ENCODE peak calls at places on chromosomes 1 and 21, in eight cellular contexts. O is H1, W is transverse colon, G is GM23338, S is GM12878, N is esophagus muscularis mucosa, J is prostate gland, Q is endothelial cell of umbilical vein. C is an unnamed sample. For H3K4me1, the result is how much of the 10 kb centered on the place peaks cover.

GRCh38 chr1:223716302-223716862 is 4.0 kb downstream of the CAPN2 start:
- DNase-seq in S (peak), Q (no peak), N (no peak), W (peak), O (no peak), G (no peak), J (no peak), C (no peak)

GRCh38 chr1:153431928-153432327 is 15.6 kb downstream of the S100A7A start:
- DNase-seq in O (peak), J (no peak), G (no peak), N (peak), Q (no peak), S (no peak), W (no peak), C (no peak)

GRCh38 chr1:220410681-220411080 is 117.3 kb upstream of the MARK1 start:
- DNase-seq in G (no peak), J (no peak), W (no peak), N (no peak), Q (no peak), O (no peak), S (no peak), C (no peak)

GRCh38 chr1:18041685-18042355 is 65.8 kb upstream of the IGSF21 start:
- DNase-seq in W (no peak), Q (no peak), N (no peak), O (peak), J (no peak), S (no peak), G (peak), C (no peak)

GRCh38 chr1:166682588-166682987 is 156.7 kb upstream of the POGK start:
- DNase-seq in S (no peak), J (no peak), N (no peak), W (no peak), G (no peak), Q (no peak), O (no peak), C (no peak)

GRCh38 chr1:12472798-12473551 is 145.0 kb downstream of the DHRS3 start:
- DNase-seq in J (no peak), O (no peak), W (peak), S (no peak), G (no peak), Q (no peak), N (no peak), C (no peak)

GRCh38 chr1:115373305-115373704 is 35.3 kb upstream of the NGF start:
- DNase-seq in G (no peak), W (no peak), N (no peak), O (no peak), S (no peak), Q (no peak), J (no peak), C (no peak)

GRCh38 chr1:111140680-111140967 is 601 bp downstream of the CEPT1 start:
- DNase-seq in N (no peak), S (no peak), Q (peak), J (peak), G (peak), O (no peak), W (peak), C (no peak)

GRCh38 chr1:218499021-218499691 is 154.0 kb downstream of the TGFB2 start:
- DNase-seq in N (no peak), O (no peak), G (no peak), Q (peak), J (no peak), S (no peak), W (no peak), C (no peak)

GRCh38 chr1:93076268-93076667 is 2.8 kb upstream of the MTF2 start:
- DNase-seq in O (no peak), Q (no peak), J (no peak), G (no peak), W (no peak), S (no peak), N (no peak), C (no peak)

GRCh38 chr1:198943484-198943883 is 304.6 kb downstream of the PTPRC start:
- DNase-seq in G (no peak), W (no peak), S (no peak), Q (no peak), J (no peak), O (no peak), N (no peak), C (no peak)

GRCh38 chr1:12591267-12591938 is 26.6 kb downstream of the DHRS3 start:
- DNase-seq in N (no peak), O (no peak), Q (no peak), W (peak), G (no peak), S (no peak), J (peak), C (peak)

GRCh38 chr1:68459796-68460195 is 10.0 kb upstream of the RPE65 start:
- DNase-seq in G (no peak), N (no peak), S (no peak), Q (peak), W (no peak), O (no peak), J (no peak), C (no peak)

GRCh38 chr21:26280715-26281310 is 110.2 kb upstream of the APP start:
- DNase-seq in S (no peak), W (no peak), N (no peak), J (no peak), G (peak), Q (no peak), O (no peak), C (no peak)

GRCh38 chr21:37568415-37568814 is 201.8 kb downstream of the DYRK1A start:
- DNase-seq in J (no peak), Q (no peak), W (no peak), S (no peak), G (no peak), N (no peak), O (no peak), C (peak)

GRCh38 chr1:183841550-183841949 is 36.6 kb downstream of the RGL1 start:
- DNase-seq in O (no peak), S (peak), J (no peak), Q (no peak), W (no peak), G (no peak), N (no peak), C (no peak)

GRCh38 chr1:248807067-248807737 is 18.5 kb downstream of the SH3BP5L start:
- DNase-seq in G (peak), N (no peak), J (no peak), S (no peak), W (peak), O (peak), Q (peak), C (no peak)

GRCh38 chr1:119968068-119968492 is 71.8 kb upstream of the ADAM30 start:
- DNase-seq in W (peak), Q (peak), J (no peak), N (no peak), G (peak), O (peak), S (peak), C (no peak)

GRCh38 chr1:2527553-2527860 is 1.1 kb upstream of the PANK4 start:
- DNase-seq in W (no peak), S (no peak), N (no peak), O (no peak), G (no peak), J (no peak), Q (no peak), C (no peak)
- H3K4me1 ChIP-seq in W (half or more), S (under half), N (half or more), O (under half), G (under half), J (under half), Q (under half), C (half or more)

GRCh38 chr1:207813946-207814345 is 62.1 kb downstream of the CD46 start:
- DNase-seq in J (no peak), O (no peak), N (no peak), G (no peak), W (no peak), Q (no peak), S (no peak), C (no peak)

GRCh38 chr1:207814469-207814868 is 62.6 kb downstream of the CD46 start:
- DNase-seq in G (no peak), S (no peak), J (no peak), Q (no peak), W (no peak), N (no peak), O (no peak), C (no peak)

GRCh38 chr1:207817166-207817565 is 65.3 kb downstream of the CD46 start:
- DNase-seq in Q (no peak), W (no peak), S (no peak), N (no peak), G (no peak), J (no peak), O (no peak), C (peak)

GRCh38 chr1:207815913-207816312 is 64.1 kb downstream of the CD46 start:
- DNase-seq in W (no peak), G (no peak), N (no peak), J (no peak), O (no peak), S (no peak), Q (no peak), C (no peak)

GRCh38 chr1:207815466-207815865 is 63.6 kb downstream of the CD46 start:
- DNase-seq in N (no peak), W (no peak), O (no peak), Q (no peak), J (no peak), G (no peak), S (no peak), C (no peak)
- H3K4me3 ChIP-seq in N (peak), W (no peak), O (no peak), Q (no peak), J (no peak), G (no peak), S (no peak), C (peak)

DNA sequence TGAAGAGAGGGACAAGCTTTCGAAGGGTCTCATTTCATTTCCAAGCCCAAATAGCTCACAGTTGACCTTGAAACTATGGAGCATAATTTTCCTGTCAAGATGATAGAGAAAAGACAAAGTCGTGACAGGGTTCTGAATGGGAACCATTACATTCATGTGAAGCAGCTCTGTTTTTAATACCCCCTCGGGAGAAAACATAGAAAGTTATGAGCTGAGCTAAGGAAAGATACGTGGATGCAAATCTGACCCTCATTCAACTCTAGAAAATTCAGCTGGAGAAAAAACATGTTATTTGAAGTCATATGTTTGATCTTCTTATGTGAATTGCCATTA is 48.0 kb upstream of the LRRC52 start:
- DNase-seq in G (no peak), O (no peak), W (no peak), J (no peak), S (no peak), N (no peak), Q (no peak), C (no peak)
- TF ChIP-seq POLR2AphosphoS5 in G (no peak), O (no peak), W (no peak), J (no peak), S (no peak), N (no peak), Q (no peak), C (no peak)

GRCh38 chr1:201606096-201606495 is 67.2 kb downstream of the NAV1 start:
- DNase-seq in N (no peak), W (no peak), S (no peak), J (no peak), O (no peak), Q (no peak), G (no peak), C (no peak)
- H3K4me1 ChIP-seq in N (half or more), W (under half), S (under half), J (under half), O (under half), Q (under half), G (under half), C (under half)

GRCh38 chr1:156896490-156897033 is 3.0 kb downstream of the PEAR1 start:
- DNase-seq in O (no peak), Q (peak), W (no peak), G (peak), J (no peak), N (no peak), S (no peak), C (no peak)

GRCh38 chr1:156895408-156895874 is 1.9 kb downstream of the PEAR1 start:
- DNase-seq in W (no peak), S (no peak), N (no peak), Q (no peak), O (no peak), J (no peak), G (no peak), C (no peak)

GRCh38 chr1:156897078-156897825 is 3.7 kb downstream of the PEAR1 start:
- DNase-seq in J (no peak), N (no peak), S (no peak), G (no peak), Q (peak), W (no peak), O (no peak), C (no peak)

GRCh38 chr1:156894711-156895407 is 1.3 kb downstream of the PEAR1 start:
- DNase-seq in W (no peak), S (no peak), G (no peak), O (no peak), Q (peak), J (no peak), N (no peak), C (no peak)

DNA sequence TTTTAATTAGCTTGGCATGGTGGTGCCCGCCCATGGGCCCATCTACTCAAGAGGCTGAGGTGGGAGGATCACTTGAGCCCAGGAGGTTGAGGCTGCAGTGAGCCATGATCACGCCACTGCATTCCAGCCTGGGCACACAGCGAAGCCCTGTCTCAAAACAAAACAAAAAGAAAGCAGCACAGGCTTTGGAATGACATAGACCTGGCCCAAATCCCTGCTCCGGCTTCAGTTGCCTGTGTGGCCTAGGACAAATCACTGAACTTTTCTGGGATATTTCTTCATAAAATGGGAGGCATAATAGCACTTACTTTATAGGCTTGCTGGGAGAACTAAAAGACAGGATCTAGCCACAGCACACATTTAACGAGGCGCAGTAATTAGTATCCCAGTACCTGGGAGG is 2.4 kb downstream of the PEAR1 start:
- DNase-seq in W (no peak), G (no peak), S (no peak), Q (no peak), J (no peak), O (no peak), N (no peak), C (no peak)
- H3K4me3 ChIP-seq in W (no peak), G (no peak), S (no peak), Q (no peak), J (no peak), O (no peak), N (peak), C (no peak)

DNA sequence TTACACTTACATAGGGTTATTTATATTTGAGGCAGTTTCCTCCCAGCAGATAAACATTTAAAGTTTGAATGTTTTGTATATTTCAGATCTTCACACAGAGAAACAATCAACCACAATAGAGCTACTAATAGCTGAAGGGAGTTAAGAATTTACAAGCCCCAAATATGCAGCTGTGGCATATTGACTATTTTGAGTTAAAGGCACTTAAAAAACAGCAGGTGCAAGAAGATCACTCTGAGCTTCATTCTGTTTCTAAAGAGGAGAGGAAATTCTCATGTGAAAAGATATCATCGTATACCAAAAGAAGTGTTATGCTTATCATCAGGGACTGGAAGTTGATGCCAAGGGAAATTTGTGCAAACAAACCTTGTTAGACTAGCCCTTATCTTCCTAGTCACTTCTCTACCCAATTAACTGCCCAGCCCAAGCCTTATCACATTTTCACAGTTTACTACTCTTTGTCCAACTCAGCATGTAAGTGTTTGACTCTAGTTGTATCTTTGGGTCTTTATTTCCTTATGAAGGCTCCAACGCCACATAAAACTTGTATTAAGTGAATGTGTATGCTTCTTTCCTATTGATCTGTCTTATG is 66.3 kb upstream of the COG2 start:
- DNase-seq in G (no peak), W (no peak), S (no peak), O (no peak), N (peak), Q (no peak), J (no peak), C (no peak)
- TF ChIP-seq POLR2AphosphoS5 in G (no peak), W (no peak), S (no peak), O (no peak), N (no peak), Q (no peak), J (no peak), C (no peak)

GRCh38 chr1:1357871-1358432 is 403 bp downstream of the MXRA8 start:
- DNase-seq in O (no peak), G (no peak), Q (no peak), S (no peak), N (no peak), J (no peak), W (no peak), C (no peak)
- H3K4me1 ChIP-seq in O (under half), G (under half), Q (under half), S (under half), N (half or more), J (under half), W (under half), C (under half)

DNA sequence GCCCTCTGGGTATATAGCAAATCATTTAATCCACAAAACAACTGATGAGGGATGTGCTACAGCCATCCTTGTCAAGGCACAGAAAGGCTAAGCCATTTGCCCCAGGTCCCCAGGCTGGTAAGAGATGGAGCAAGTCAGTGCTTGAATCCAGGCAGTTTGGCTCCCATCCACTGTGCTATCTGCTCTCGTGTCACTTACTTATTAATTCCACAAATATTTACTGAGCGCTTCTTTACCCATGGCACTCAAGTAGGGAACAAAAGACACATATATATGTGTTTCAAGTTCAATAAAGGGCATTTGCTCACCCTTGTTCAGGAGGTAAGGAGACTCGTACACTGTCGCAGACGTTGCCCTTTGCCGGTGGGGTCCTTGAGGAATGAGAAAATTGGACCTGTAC is 38.6 kb upstream of the MPZL1 start:
- DNase-seq in S (no peak), N (no peak), W (no peak), O (no peak), J (no peak), Q (no peak), G (no peak), C (no peak)
- H3K4me3 ChIP-seq in S (no peak), N (no peak), W (no peak), O (no peak), J (no peak), Q (no peak), G (no peak), C (no peak)

DNA sequence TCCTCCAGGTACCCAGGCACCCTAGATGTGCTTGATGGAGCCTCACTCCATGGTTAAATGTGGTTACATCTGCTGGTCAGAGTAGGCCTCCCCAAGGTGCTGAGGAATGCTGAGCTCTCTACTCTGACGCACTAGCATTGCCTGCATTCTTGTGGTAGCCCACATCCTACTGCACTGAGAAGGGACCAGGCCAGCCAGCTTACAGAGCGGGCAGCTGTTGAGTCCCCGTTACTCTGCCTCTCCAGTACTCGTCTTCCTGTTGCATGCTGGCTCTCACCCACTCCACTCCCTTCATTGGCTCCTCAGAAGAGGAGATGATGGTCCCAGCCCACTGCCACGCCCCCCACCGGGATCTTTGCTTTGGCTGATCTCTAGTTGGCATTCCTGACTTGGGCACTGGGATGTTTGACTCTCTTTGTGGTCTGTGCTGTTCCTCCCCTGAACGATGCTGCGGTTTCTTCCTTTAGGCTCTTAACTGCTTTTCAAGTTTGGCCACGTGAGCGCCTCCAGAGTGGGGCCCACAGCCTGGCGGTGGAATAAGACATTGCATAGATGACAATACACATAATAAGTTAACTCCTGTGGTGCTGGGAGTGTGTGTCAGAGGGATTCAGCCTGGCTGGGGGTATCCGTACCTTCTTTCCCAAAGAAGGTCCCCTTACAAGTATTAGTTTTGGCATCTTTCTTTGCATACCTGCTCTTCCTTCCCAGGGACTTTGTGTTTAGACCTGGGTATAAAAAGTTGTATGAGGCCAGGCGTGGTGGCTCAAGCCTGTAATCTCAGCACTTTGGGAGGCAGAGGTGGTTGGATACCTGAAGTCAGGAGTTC is 18.6 kb downstream of the AZIN2 start:
- DNase-seq in J (peak), S (peak), W (peak), Q (no peak), G (peak), O (peak), N (no peak), C (no peak)
- TF ChIP-seq POLR2AphosphoS5 in J (no peak), S (peak), W (peak), Q (no peak), G (no peak), O (no peak), N (no peak), C (no peak)

C was measured in sigmoid colon.